ENCODE peak calls at places on chromosomes 16 and 17, in four cellular contexts. S is left ventricle myocardium inferior, J is PC-3, T is chondrocyte. U is an unnamed sample.

GRCh38 chr17:81794509-81794908 is 9.4 kb upstream of the GCGR start:
- DNase-seq in J (peak; percentile 20), S (no peak), T (no peak), U (no peak)

GRCh38 chr16:82004651-82005490 is 6.4 kb downstream of the SDR42E1 start:
- DNase-seq in T (no peak), J (no peak), S (peak; percentile 14), U (no peak)

GRCh38 chr17:46193246-46193625 is at the start of gene KANSL1:
- DNase-seq in S (peak; percentile 86), T (no peak), J (peak; percentile 92), U (peak; percentile 98)

GRCh38 chr16:81514568-81515258 is 70.1 kb downstream of the CMIP start:
- DNase-seq in J (no peak), S (no peak), T (peak; percentile 59), U (no peak)

GRCh38 chr17:6539871-6540270 is 16.5 kb downstream of the PITPNM3 start:
- DNase-seq in J (no peak), S (no peak), T (peak; percentile 34), U (no peak)

GRCh38 chr16:77093999-77094398 is 97.0 kb upstream of the MON1B start:
- DNase-seq in J (no peak), S (no peak), T (no peak), U (no peak)

GRCh38 chr17:14359251-14359939 is 58.5 kb downstream of the HS3ST3B1 start:
- DNase-seq in J (no peak), T (no peak), S (no peak), U (no peak)

GRCh38 chr17:80882323-80882722 is 109.3 kb upstream of the CHMP6 start:
- DNase-seq in T (peak; percentile 50), J (no peak), S (peak; percentile 3), U (no peak)

GRCh38 chr16:63192969-63193368 is 1156.7 kb upstream of the CDH8 start:
- DNase-seq in T (no peak), J (no peak), S (no peak), U (no peak)

GRCh38 chr17:78172284-78173024 is 4.1 kb downstream of the SYNGR2 start:
- DNase-seq in S (peak; percentile 56), T (no peak), J (no peak), U (no peak)

GRCh38 chr17:77581480-77581879 is 377.0 kb upstream of the TNRC6C start:
- DNase-seq in T (no peak), S (no peak), J (peak; percentile 71), U (no peak)

GRCh38 chr16:54163197-54163843 is 123.3 kb downstream of the IRX3 start:
- DNase-seq in T (no peak), J (no peak), S (no peak), U (no peak)

GRCh38 chr16:54160252-54160860 is 126.2 kb downstream of the IRX3 start:
- DNase-seq in S (no peak), J (no peak), T (no peak), U (no peak)

GRCh38 chr16:54159490-54160080 is 127.0 kb downstream of the IRX3 start:
- DNase-seq in S (no peak), J (no peak), T (no peak), U (no peak)

GRCh38 chr16:54158986-54159385 is 127.6 kb downstream of the IRX3 start:
- DNase-seq in T (no peak), J (no peak), S (no peak), U (no peak)

GRCh38 chr16:54160939-54161897 is 125.4 kb downstream of the IRX3 start:
- DNase-seq in J (no peak), T (no peak), S (no peak), U (no peak)
- TF ChIP-seq CTCF in J (no peak), T (no peak), S (no peak), U (no peak)

GRCh38 chr17:56523042-56523441 is 70.5 kb upstream of the NOG start:
- DNase-seq in S (no peak), J (no peak), T (no peak), U (no peak)
- TF ChIP-seq CTCF in S (no peak), J (no peak), T (no peak), U (no peak)

GRCh38 chr17:66191607-66192377 is at the start of gene CEP112:
- DNase-seq in S (peak; percentile 77), T (no peak), J (peak; percentile 66), U (peak; percentile 87)
- TF ChIP-seq CTCF in S (peak; percentile 22), T (peak; percentile 42), J (no peak), U (no peak)

GRCh38 chr16:8869212-8869987 is 594 bp upstream of the CARHSP1 start:
- DNase-seq in S (no peak), T (no peak), J (no peak), U (no peak)
- TF ChIP-seq CTCF in S (no peak), T (peak; percentile 3), J (no peak), U (no peak)

GRCh38 chr16:12290868-12291267 is 314.3 kb downstream of the SNX29 start:
- DNase-seq in J (no peak), T (no peak), S (no peak), U (no peak)

GRCh38 chr16:12288537-12289174 is 312.1 kb downstream of the SNX29 start:
- DNase-seq in T (no peak), J (no peak), S (no peak), U (no peak)

GRCh38 chr16:12287796-12288536 is 311.4 kb downstream of the SNX29 start:
- DNase-seq in S (no peak), T (no peak), J (no peak), U (no peak)

GRCh38 chr16:12290165-12290564 is 313.6 kb downstream of the SNX29 start:
- DNase-seq in T (no peak), S (no peak), J (no peak), U (no peak)

DNA sequence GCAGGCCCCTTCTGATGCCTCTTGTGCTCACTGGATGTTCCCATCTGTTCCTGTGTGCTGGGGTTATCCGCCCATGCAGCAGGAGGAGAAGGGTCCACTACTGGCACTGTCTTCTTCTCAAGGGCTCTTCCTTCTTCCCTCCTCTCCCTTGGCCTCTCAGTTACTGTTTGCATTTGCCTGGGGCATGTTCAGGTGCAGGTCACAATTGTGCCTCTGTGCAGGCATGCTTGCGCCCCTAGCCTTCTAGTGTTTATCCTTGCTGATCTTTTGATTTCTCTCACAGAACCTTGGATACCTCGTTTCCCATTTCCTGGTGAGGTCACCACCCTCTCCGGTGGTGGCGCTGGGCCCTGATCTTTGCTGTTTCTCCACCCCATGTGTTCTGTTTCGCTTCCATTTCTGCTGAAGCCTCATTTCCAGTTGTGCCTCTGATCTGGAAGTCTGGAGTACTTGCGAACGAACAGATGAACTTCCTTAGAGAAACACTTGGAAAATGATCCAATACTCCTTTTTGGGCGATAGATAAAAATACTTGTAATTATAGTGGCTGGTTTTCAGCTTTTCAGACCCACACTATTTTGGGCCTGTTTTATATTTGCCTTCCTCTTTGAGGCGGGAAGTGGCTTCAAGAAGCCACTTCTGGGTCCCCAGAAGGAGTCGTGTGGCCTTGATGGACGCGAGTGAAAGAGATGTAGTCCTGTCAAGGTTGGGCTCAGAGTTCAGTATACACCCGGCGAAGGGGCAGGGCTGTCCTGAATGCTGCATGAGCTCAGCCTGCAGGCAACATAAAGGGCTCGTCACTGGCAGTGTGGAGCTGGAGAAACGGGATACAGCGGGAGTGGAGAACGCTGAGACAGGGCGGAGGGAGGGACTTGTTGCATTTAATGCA is 312.9 kb downstream of the SNX29 start:
- DNase-seq in S (no peak), J (no peak), T (no peak), U (no peak)
- TF ChIP-seq CTCF in S (no peak), J (no peak), T (no peak), U (no peak)